ENCODE peak calls at places on chromosomes 12 and 14, in six cellular contexts. Q is gastrocnemius medialis, Z is left ventricle myocardium inferior, W is HCT116, D is A549, I is colonic mucosa. S is an unnamed sample.

GRCh38 chr14:72786377-72787350 is 107.2 kb downstream of the DPF3 start:
- DNase-seq in Q (no peak), Z (no peak), W (no peak), D (no peak), I (no peak), S (no peak)

GRCh38 chr14:57871487-57872080 is 5.7 kb upstream of the SLC35F4 start:
- DNase-seq in Q (no peak), Z (no peak), W (peak), D (peak), I (no peak), S (no peak)

GRCh38 chr12:30582943-30583342 is 112.7 kb downstream of the IPO8 start:
- DNase-seq in Q (no peak), Z (no peak), W (no peak), D (no peak), I (no peak), S (no peak)

GRCh38 chr12:110689002-110689600 is at the start of gene HVCN1:
- DNase-seq in Q (peak), Z (peak), W (no peak), D (no peak), I (peak), S (no peak)

GRCh38 chr12:111438501-111438900 is 32.8 kb downstream of the SH2B3 start:
- DNase-seq in Q (no peak), Z (no peak), W (no peak), D (no peak), I (no peak), S (peak)

GRCh38 chr12:52428121-52428520 is 6.0 kb downstream of the KRT75 start:
- DNase-seq in Q (no peak), Z (no peak), W (no peak), D (no peak), I (no peak), S (no peak)

GRCh38 chr12:77124767-77125166 is 59.4 kb upstream of the E2F7 start:
- DNase-seq in Q (no peak), Z (no peak), W (no peak), D (no peak), I (no peak), S (no peak)

GRCh38 chr12:32650508-32650907 is 28.6 kb upstream of the DNM1L start:
- DNase-seq in Q (no peak), Z (no peak), W (no peak), D (no peak), I (no peak), S (peak)

GRCh38 chr14:59337151-59337611 is 128.0 kb downstream of the GPR135 start:
- DNase-seq in Q (peak), Z (peak), W (no peak), D (no peak), I (no peak), S (no peak)

GRCh38 chr12:116712458-116713303 is 25.2 kb downstream of the SPRING1 start:
- DNase-seq in Q (no peak), Z (no peak), W (no peak), D (no peak), I (no peak), S (no peak)

GRCh38 chr12:116713529-116713928 is 24.3 kb downstream of the SPRING1 start:
- DNase-seq in Q (no peak), Z (no peak), W (no peak), D (no peak), I (no peak), S (no peak)

GRCh38 chr12:116710367-116710766 is 27.5 kb downstream of the SPRING1 start:
- DNase-seq in Q (no peak), Z (no peak), W (no peak), D (no peak), I (no peak), S (no peak)

GRCh38 chr12:116707751-116708150 is 30.1 kb downstream of the SPRING1 start:
- DNase-seq in Q (no peak), Z (no peak), W (no peak), D (no peak), I (no peak), S (no peak)

GRCh38 chr12:116708826-116709756 is 28.8 kb downstream of the SPRING1 start:
- DNase-seq in Q (no peak), Z (peak), W (peak), D (peak), I (peak), S (no peak)
- H3K27ac ChIP-seq in Q (no peak), Z (no peak), W (no peak), D (no peak), I (no peak), S (no peak)

DNA sequence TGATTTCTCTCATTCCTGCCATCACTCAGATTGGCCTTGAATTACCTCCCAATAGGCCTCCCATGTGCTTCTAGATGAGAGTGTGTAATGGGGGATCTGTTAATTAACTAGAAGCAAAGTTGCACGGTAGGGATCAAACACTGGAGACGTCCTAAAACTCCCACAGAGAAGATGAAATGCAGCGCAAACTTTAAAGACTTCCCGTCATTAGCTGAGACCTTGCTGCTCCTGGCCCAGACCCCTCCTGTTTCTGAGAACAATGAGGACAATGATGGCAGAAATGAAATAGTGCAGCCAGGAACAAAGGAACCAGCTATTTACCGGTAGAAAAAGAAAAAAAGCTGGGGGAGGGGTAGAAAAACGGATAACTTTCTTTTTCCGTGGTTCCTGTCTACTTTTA is 280.6 kb upstream of the SOX5 start:
- DNase-seq in Q (no peak), Z (no peak), W (no peak), D (no peak), I (no peak), S (no peak)
- H3K27ac ChIP-seq in Q (no peak), Z (no peak), W (no peak), D (no peak), I (no peak), S (no peak)

DNA sequence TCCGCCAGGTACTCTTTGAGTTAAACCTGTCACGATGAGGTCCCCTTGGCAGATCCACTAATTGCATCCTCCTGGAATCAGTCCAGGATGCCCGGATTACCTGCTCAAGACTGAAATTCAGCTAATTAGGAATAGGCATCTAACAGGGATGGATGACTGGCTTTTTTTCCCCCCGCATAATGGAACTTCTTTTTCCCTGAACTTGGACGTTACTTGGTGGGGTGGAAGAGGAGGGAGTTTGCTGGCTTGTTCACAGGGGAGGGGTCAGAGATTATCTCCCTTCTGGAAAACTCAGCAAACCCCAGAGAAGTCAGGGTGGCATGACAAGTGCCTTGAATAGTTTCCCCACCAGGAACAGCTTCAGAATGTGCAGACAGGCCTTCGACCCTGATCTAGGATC is 142.3 kb downstream of the SMOC1 start:
- DNase-seq in Q (no peak), Z (no peak), W (no peak), D (no peak), I (no peak), S (no peak)
- H3K27ac ChIP-seq in Q (no peak), Z (no peak), W (no peak), D (peak), I (no peak), S (no peak)

GRCh38 chr14:46399049-46399448 is 252.5 kb downstream of the RPL10L start:
- DNase-seq in Q (no peak), Z (no peak), W (no peak), D (no peak), I (peak), S (no peak)
- H3K27ac ChIP-seq in Q (no peak), Z (no peak), W (no peak), D (no peak), I (no peak), S (no peak)

GRCh38 chr14:70988452-70988851 is 81.2 kb downstream of the PCNX1 start:
- DNase-seq in Q (no peak), Z (no peak), W (no peak), D (no peak), I (no peak), S (no peak)
- H3K27ac ChIP-seq in Q (no peak), Z (peak), W (no peak), D (no peak), I (no peak), S (no peak)

GRCh38 chr12:43723134-43723533 is 35.5 kb downstream of the PUS7L start:
- DNase-seq in Q (no peak), Z (no peak), W (no peak), D (no peak), I (no peak), S (no peak)
- H3K27ac ChIP-seq in Q (no peak), Z (no peak), W (no peak), D (no peak), I (no peak), S (no peak)

DNA sequence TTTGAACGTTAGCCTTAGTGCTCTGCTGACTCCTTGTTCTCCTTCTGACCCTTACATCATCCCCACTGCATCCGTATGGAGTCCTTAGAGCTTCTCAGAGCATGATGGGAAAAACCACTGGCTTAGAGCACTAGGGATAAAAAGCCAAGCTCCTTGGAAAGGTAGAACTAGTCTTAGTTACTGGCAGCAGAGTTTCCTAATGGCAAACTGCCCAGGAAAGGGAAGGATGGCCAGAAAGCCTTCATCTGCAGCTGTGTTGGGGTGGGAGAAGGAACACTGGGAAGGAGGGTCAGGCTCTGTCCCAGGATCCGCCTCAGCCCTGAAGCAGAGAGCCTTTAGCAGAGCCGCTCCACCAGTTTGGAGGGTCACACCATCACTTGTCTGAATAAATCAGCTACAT is 18.8 kb upstream of the GALNT8 start:
- DNase-seq in Q (no peak), Z (peak), W (no peak), D (no peak), I (no peak), S (no peak)
- H3K27ac ChIP-seq in Q (peak), Z (peak), W (no peak), D (no peak), I (no peak), S (no peak)

GRCh38 chr12:43312991-43313505 is 239.0 kb downstream of the ADAMTS20 start:
- DNase-seq in Q (no peak), Z (no peak), W (no peak), D (no peak), I (no peak), S (no peak)
- H3K27ac ChIP-seq in Q (no peak), Z (no peak), W (no peak), D (no peak), I (no peak), S (no peak)

DNA sequence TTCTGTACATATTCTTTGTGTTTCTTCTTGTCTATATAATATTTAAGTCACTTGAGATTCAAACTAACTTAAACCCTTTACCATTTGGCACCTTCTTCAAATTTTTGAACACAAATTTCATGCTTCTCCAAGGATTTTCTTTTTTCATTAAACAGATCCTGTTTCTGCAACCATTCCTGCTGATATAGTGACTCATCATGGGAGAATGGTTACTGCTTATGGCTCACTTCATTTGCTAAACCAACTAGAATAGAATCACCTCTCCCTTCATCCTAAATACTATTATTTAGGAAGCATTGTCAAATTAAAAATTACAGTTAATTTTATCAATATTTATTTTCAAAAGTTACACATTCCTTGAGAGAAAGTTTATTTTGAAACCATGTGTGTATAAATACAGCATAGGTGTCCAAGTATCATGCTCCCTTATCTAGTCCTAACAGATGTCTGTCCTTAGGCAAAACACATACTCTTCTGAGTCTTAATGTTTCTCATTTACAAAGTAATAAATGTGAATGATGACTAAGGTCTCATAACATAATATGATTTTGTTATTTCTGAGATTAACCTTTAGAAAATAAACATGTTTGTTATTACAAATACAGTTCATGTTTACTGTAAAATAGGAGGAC is 40.7 kb downstream of the PLCZ1 start:
- DNase-seq in Q (no peak), Z (no peak), W (no peak), D (no peak), I (no peak), S (no peak)
- H3K27ac ChIP-seq in Q (no peak), Z (no peak), W (no peak), D (no peak), I (no peak), S (peak)

S was measured in epithelial cell of prostate.